ENCODE peak calls at places on chromosomes 3 and 15, in nine cellular contexts. D, H, Q, I, A, K, C, Z and T are unnamed samples.
A peak's percentile ranks its signal among the peaks of the same experiment; 100 is the strongest.

GRCh38 chr3:46708401-46709146 is 7.4 kb downstream of the TMIE start:
- DNase-seq in Q (no peak), K (no peak), I (no peak), A (no peak), C (no peak), Z (no peak), D (no peak), H (no peak), T (no peak)

GRCh38 chr3:140863481-140864084 is 78.1 kb upstream of the SLC25A36 start:
- DNase-seq in I (peak; percentile 86), A (peak; percentile 20), H (peak; percentile 72), K (peak; percentile 68), Q (no peak), C (peak; percentile 71), Z (peak; percentile 26), D (peak; percentile 82), T (peak; percentile 34)

GRCh38 chr15:91099616-91100560 is at the start of gene SV2B:
- DNase-seq in A (peak; percentile 44), D (peak; percentile 86), Q (peak; percentile 19), Z (peak; percentile 40), H (peak; percentile 24), K (peak; percentile 27), I (no peak), C (peak; percentile 53), T (no peak)

GRCh38 chr15:91496754-91497691 is 356.5 kb upstream of the SLCO3A1 start:
- DNase-seq in A (no peak), H (no peak), Q (no peak), D (no peak), K (no peak), C (no peak), I (no peak), Z (no peak), T (no peak)

GRCh38 chr15:67396109-67396508 is 124.8 kb upstream of the C15orf61 start:
- DNase-seq in I (no peak), D (no peak), A (no peak), Z (no peak), C (no peak), H (no peak), K (no peak), Q (no peak), T (no peak)

GRCh38 chr3:13391308-13391707 is 28.8 kb downstream of the NUP210 start:
- DNase-seq in H (no peak), A (no peak), D (no peak), Z (no peak), C (no peak), I (no peak), K (no peak), Q (no peak), T (no peak)

GRCh38 chr3:126781889-126782491 is 78.0 kb downstream of the CHCHD6 start:
- DNase-seq in A (no peak), H (peak; percentile 6), I (no peak), Z (no peak), C (no peak), Q (no peak), K (no peak), D (no peak), T (no peak)

GRCh38 chr15:45425135-45425534 is 46.8 kb upstream of the GATM start:
- DNase-seq in A (no peak), H (peak; percentile 52), D (no peak), Q (no peak), I (no peak), C (no peak), K (no peak), Z (no peak), T (no peak)

GRCh38 chr3:168802761-168803160 is 707.0 kb upstream of the GOLIM4 start:
- DNase-seq in Z (no peak), H (no peak), K (no peak), C (no peak), I (no peak), Q (no peak), A (no peak), D (peak; percentile 31), T (no peak)

GRCh38 chr3:20574746-20575145 is 388.7 kb upstream of the SGO1 start:
- DNase-seq in K (no peak), D (no peak), Z (no peak), H (peak; percentile 15), A (no peak), Q (no peak), I (no peak), C (no peak), T (no peak)

GRCh38 chr3:110495201-110495927 is 576.3 kb upstream of the NECTIN3 start:
- DNase-seq in I (no peak), K (no peak), H (no peak), A (no peak), Z (no peak), D (no peak), C (no peak), Q (no peak), T (no peak)

GRCh38 chr15:23797747-23798157 is 110.6 kb upstream of the NDN start:
- DNase-seq in A (no peak), Q (no peak), D (no peak), Z (no peak), K (no peak), H (no peak), I (no peak), C (no peak), T (no peak)

GRCh38 chr15:61598655-61599054 is 369.6 kb upstream of the RORA start:
- DNase-seq in Z (no peak), C (no peak), A (no peak), K (peak; percentile 79), H (no peak), D (peak; percentile 60), Q (no peak), I (no peak), T (no peak)

GRCh38 chr15:87672309-87672897 is 584.1 kb downstream of the NTRK3 start:
- DNase-seq in K (no peak), Z (peak; percentile 23), Q (no peak), C (peak; percentile 66), H (peak; percentile 55), A (no peak), I (no peak), D (no peak), T (no peak)